ENCODE peak calls at places on chromosomes 4 and X, in ten cellular contexts. F, V, B, Y, S, J, H, Q, R and C are unnamed samples.

GRCh38 chrX:99820197-99820596 is 589.9 kb downstream of the PCDH19 start:
- DNase-seq in F (no peak), V (no peak), B (no peak), Y (no peak), S (no peak), J (no peak), H (no peak), Q (no peak), R (no peak), C (no peak)

GRCh38 chrX:134669378-134670098 is 11.3 kb upstream of the PLAC1 start:
- DNase-seq in F (peak; percentile 66), V (peak; percentile 7), B (no peak), Y (no peak), S (no peak), J (peak; percentile 69), H (peak; percentile 93), Q (peak; percentile 62), R (no peak), C (peak; percentile 20)

GRCh38 chrX:97399400-97399799 is 515.7 kb downstream of the RPA4 start:
- DNase-seq in F (no peak), V (no peak), B (no peak), Y (no peak), S (no peak), J (no peak), H (peak; percentile 81), Q (no peak), R (no peak), C (no peak)

GRCh38 chr4:52704676-52705075 is 45.6 kb upstream of the USP46 start:
- DNase-seq in F (no peak), V (no peak), B (no peak), Y (no peak), S (no peak), J (no peak), H (no peak), Q (no peak), R (no peak), C (no peak)

GRCh38 chrX:65866762-65867161 is 173.1 kb downstream of the VSIG4 start:
- DNase-seq in F (no peak), V (no peak), B (no peak), Y (no peak), S (no peak), J (no peak), H (no peak), Q (no peak), R (no peak), C (no peak)

GRCh38 chr4:150794706-150795105 is 212.8 kb downstream of the MAB21L2 start:
- DNase-seq in F (no peak), V (no peak), B (no peak), Y (no peak), S (no peak), J (no peak), H (peak; percentile 8), Q (no peak), R (no peak), C (no peak)

GRCh38 chrX:42022158-42022557 is 98.8 kb upstream of the CASK start:
- DNase-seq in F (no peak), V (no peak), B (no peak), Y (no peak), S (no peak), J (no peak), H (no peak), Q (no peak), R (no peak), C (no peak)

GRCh38 chrX:17077349-17077748 is 130.9 kb downstream of the REPS2 start:
- DNase-seq in F (no peak), V (no peak), B (no peak), Y (no peak), S (no peak), J (no peak), H (no peak), Q (no peak), R (no peak), C (no peak)

GRCh38 chr4:55359397-55359916 is 13.4 kb downstream of the SRD5A3 start:
- DNase-seq in F (peak; percentile 68), V (no peak), B (peak; percentile 22), Y (no peak), S (no peak), J (no peak), H (no peak), Q (no peak), R (no peak), C (no peak)

GRCh38 chrX:137823257-137823656 is 257.3 kb downstream of the ZIC3 start:
- DNase-seq in F (no peak), V (no peak), B (no peak), Y (peak; percentile 5), S (no peak), J (no peak), H (no peak), Q (no peak), R (no peak), C (no peak)
- TF ChIP-seq CTCF in F (no peak), V (no peak), B (no peak), Y (no peak), S (no peak), J (no peak), H (no peak), Q (no peak), R (no peak), C (no peak)

DNA sequence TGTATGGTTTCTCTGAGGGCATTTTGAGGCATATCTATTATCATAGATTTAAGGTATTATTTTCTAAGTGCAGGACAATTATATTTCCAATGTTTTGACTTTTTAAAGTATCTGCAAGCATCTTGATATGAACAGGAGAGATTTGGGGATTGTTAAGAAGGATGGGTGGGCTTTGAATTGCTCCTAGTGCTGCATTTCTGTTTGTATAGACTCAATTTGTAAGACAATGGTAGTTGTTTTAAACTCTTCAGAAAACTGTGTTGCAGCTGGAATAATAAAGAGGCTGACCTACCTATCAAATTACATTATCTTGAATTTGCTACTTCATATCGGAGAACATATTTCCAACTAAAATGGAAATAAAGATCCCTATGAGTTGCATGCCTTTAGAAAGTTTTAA is 570.3 kb downstream of the ADGRL3 start:
- DNase-seq in F (no peak), V (no peak), B (no peak), Y (no peak), S (no peak), J (no peak), H (no peak), Q (no peak), R (no peak), C (no peak)
- H3K27ac ChIP-seq in F (no peak overlapping the region), V (no peak overlapping the region), B (no peak overlapping the region), Y (no peak overlapping the region), S (no peak overlapping the region), J (no peak overlapping the region), H (no peak overlapping the region), Q (no peak overlapping the region), R (no peak overlapping the region), C (no peak overlapping the region)

DNA sequence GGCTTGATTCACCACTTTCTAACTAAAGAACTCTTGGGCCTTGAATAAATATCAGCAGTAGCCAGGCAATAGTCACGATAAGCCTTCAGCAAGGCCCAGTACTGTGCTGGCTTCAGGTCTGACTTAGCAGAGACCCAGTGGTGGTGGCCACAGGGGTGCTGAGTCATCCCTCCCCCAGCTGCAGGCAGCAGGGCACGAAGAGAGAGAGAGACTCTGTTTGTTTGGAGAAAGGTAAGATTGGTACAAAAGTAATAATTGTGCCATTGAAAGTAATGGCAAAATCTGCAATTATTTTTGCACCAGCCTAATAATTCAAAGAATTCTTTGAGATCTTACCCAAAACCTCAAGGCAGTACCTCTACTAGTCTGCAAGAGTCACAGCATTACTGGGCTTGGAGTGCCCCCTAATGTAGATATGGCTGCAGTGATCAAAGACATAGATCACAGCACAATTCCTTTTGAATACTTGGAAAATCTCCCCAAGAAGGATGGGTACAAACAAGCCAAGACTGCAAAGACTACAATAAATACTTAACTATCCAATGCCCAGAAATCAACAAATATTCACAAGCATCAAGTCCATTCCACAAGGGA is 159.5 kb upstream of the USP38 start:
- DNase-seq in F (no peak), V (no peak), B (no peak), Y (no peak), S (no peak), J (no peak), H (peak; percentile 33), Q (no peak), R (no peak), C (no peak)
- TF ChIP-seq CTCF in F (no peak), V (peak; percentile 15), B (peak; percentile 49), Y (no peak), S (no peak), J (peak; percentile 7), H (peak; percentile 19), Q (peak; percentile 17), R (no peak), C (peak; percentile 25)

GRCh38 chrX:53287493-53288138 is 6.2 kb upstream of the IQSEC2 start:
- DNase-seq in F (peak; percentile 69), V (peak; percentile 70), B (peak; percentile 60), Y (no peak), S (peak; percentile 75), J (no peak), H (peak; percentile 66), Q (peak; percentile 86), R (no peak), C (peak; percentile 66)
- H3K27ac ChIP-seq in F (peak overlapping the region; percentile 62), V (peak overlapping the region; percentile 59), B (peak overlapping the region; percentile 18), Y (no peak overlapping the region), S (peak overlapping the region; percentile 48), J (peak overlapping the region; percentile 23), H (peak overlapping the region; percentile 13), Q (no peak overlapping the region), R (peak overlapping the region; percentile 41), C (no peak overlapping the region)

GRCh38 chr4:143599827-143600226 is 86.3 kb downstream of the SMARCA5 start:
- DNase-seq in F (no peak), V (no peak), B (no peak), Y (no peak), S (no peak), J (no peak), H (no peak), Q (no peak), R (no peak), C (no peak)

GRCh38 chr4:143597271-143597670 is 83.8 kb downstream of the SMARCA5 start:
- DNase-seq in F (no peak), V (no peak), B (no peak), Y (no peak), S (no peak), J (no peak), H (no peak), Q (no peak), R (no peak), C (no peak)
- TF ChIP-seq CTCF in F (no peak), V (no peak), B (no peak), Y (no peak), S (no peak), J (no peak), H (no peak), Q (no peak), R (no peak), C (no peak)

GRCh38 chr4:15001825-15002658 is at the start of gene CPEB2:
- DNase-seq in F (peak; percentile 95), V (peak; percentile 96), B (peak; percentile 97), Y (peak; percentile 84), S (peak; percentile 95), J (peak; percentile 94), H (peak; percentile 97), Q (peak; percentile 99), R (peak; percentile 97), C (peak; percentile 96)
- H3K27ac ChIP-seq in F (peak within 1 kb of the TSS; percentile 98), V (peak within 1 kb of the TSS; percentile 99), B (peak within 1 kb of the TSS; percentile 100), Y (peak within 1 kb of the TSS; percentile 98), S (peak within 1 kb of the TSS; percentile 100), J (peak within 1 kb of the TSS; percentile 89), H (peak within 1 kb of the TSS; percentile 93), Q (peak within 1 kb of the TSS; percentile 100), R (peak within 1 kb of the TSS; percentile 99), C (peak within 1 kb of the TSS; percentile 100)